ENCODE peak calls at places on chromosomes 12 and 14, in four cellular contexts. W, Z, Q and P are unnamed samples.

GRCh38 chr14:51862839-51863235 is 2.4 kb downstream of the GNG2 start:
- DNase-seq in W (no peak), Z (no peak), Q (no peak), P (no peak)

GRCh38 chr14:53942970-53943750 is 13.5 kb downstream of the BMP4 start:
- DNase-seq in W (peak), Z (no peak), Q (no peak), P (no peak)

GRCh38 chr14:79659995-79660975 is 551.0 kb downstream of the DIO2 start:
- DNase-seq in W (no peak), Z (no peak), Q (peak), P (no peak)

GRCh38 chr12:32508626-32509025 is 109.3 kb downstream of the FGD4 start:
- DNase-seq in W (no peak), Z (no peak), Q (no peak), P (no peak)

GRCh38 chr14:95703341-95703740 is 10.6 kb downstream of the TCL1A start:
- DNase-seq in W (no peak), Z (no peak), Q (no peak), P (no peak)

GRCh38 chr14:61832783-61833182 is 70.6 kb downstream of the SNAPC1 start:
- DNase-seq in W (no peak), Z (no peak), Q (no peak), P (no peak)

GRCh38 chr12:115794659-115795081 is 482.8 kb downstream of the MED13L start:
- DNase-seq in W (peak), Z (no peak), Q (no peak), P (no peak)

GRCh38 chr14:62691613-62692489 is 353.4 kb downstream of the KCNH5 start:
- DNase-seq in W (peak), Z (no peak), Q (no peak), P (no peak)

GRCh38 chr14:32313977-32314376 is 15.1 kb upstream of the AKAP6 start:
- DNase-seq in W (no peak), Z (no peak), Q (no peak), P (no peak)

GRCh38 chr14:60357551-60357930 is 108.5 kb downstream of the PPM1A start:
- DNase-seq in W (no peak), Z (no peak), Q (no peak), P (no peak)

GRCh38 chr12:101925352-101925751 is 48.0 kb downstream of the DRAM1 start:
- DNase-seq in W (no peak), Z (no peak), Q (no peak), P (no peak)

GRCh38 chr14:50347521-50347920 is 35.4 kb downstream of the DMAC2L start:
- DNase-seq in W (no peak), Z (peak), Q (no peak), P (no peak)

GRCh38 chr12:2669560-2669959 is 125.2 kb upstream of the FKBP4 start:
- DNase-seq in W (no peak), Z (no peak), Q (no peak), P (no peak)

GRCh38 chr12:121326996-121327674 is 25.1 kb downstream of the ANAPC5 start:
- DNase-seq in W (no peak), Z (no peak), Q (no peak), P (no peak)

GRCh38 chr14:22812744-22813143 is 2.5 kb downstream of the SLC7A7 start:
- DNase-seq in W (no peak), Z (no peak), Q (no peak), P (no peak)

GRCh38 chr12:24822121-24822899 is 126.6 kb downstream of the BCAT1 start:
- DNase-seq in W (no peak), Z (no peak), Q (peak), P (no peak)

GRCh38 chr12:62732861-62733427 is 202.0 kb downstream of the PPM1H start:
- DNase-seq in W (no peak), Z (no peak), Q (no peak), P (no peak)

GRCh38 chr14:24848427-24848826 is 201.5 kb downstream of the STXBP6 start:
- DNase-seq in W (no peak), Z (no peak), Q (no peak), P (no peak)

GRCh38 chr12:121522962-121523361 is 57.9 kb downstream of the KDM2B start:
- DNase-seq in W (no peak), Z (no peak), Q (peak), P (no peak)

GRCh38 chr12:30719060-30719459 is 23.4 kb upstream of the IPO8 start:
- DNase-seq in W (no peak), Z (no peak), Q (no peak), P (no peak)

GRCh38 chr12:50569876-50570275 is 65.1 kb downstream of the DIP2B start:
- DNase-seq in W (no peak), Z (no peak), Q (no peak), P (no peak)

GRCh38 chr14:51093371-51094281 is 1.3 kb downstream of the TRIM9 start:
- DNase-seq in W (no peak), Z (no peak), Q (no peak), P (no peak)

GRCh38 chr12:8890313-8891084 is 23.8 kb upstream of the PHC1 start:
- DNase-seq in W (peak), Z (peak), Q (peak), P (no peak)

GRCh38 chr12:41552507-41553047 is 364.5 kb downstream of the PDZRN4 start:
- DNase-seq in W (no peak), Z (no peak), Q (no peak), P (no peak)

GRCh38 chr12:6376965-6377666 is 1.8 kb upstream of the SCNN1A start:
- DNase-seq in W (no peak), Z (no peak), Q (no peak), P (no peak)

GRCh38 chr12:75623631-75624118 is 112.3 kb upstream of the KRR1 start:
- DNase-seq in W (peak), Z (no peak), Q (no peak), P (no peak)

GRCh38 chr14:103136388-103137271 is 13.4 kb downstream of the TNFAIP2 start:
- DNase-seq in W (no peak), Z (peak), Q (no peak), P (no peak)

GRCh38 chr14:97978336-97978735 is 1181.2 kb downstream of the VRK1 start:
- DNase-seq in W (no peak), Z (no peak), Q (no peak), P (peak)

GRCh38 chr14:60514378-60515243 is 5.7 kb downstream of the SIX6 start:
- DNase-seq in W (peak), Z (peak), Q (no peak), P (peak)

GRCh38 chr12:112275211-112275610 is 107.0 kb downstream of the HECTD4 start:
- DNase-seq in W (no peak), Z (no peak), Q (no peak), P (no peak)

GRCh38 chr12:69601962-69602685 is 8.6 kb downstream of the LRRC10 start:
- DNase-seq in W (no peak), Z (no peak), Q (no peak), P (no peak)

GRCh38 chr14:34223302-34224150 is 238.5 kb downstream of the SPTSSA start:
- DNase-seq in W (no peak), Z (no peak), Q (no peak), P (no peak)

GRCh38 chr12:89873745-89874144 is 165.1 kb upstream of the ATP2B1 start:
- DNase-seq in W (no peak), Z (no peak), Q (no peak), P (no peak)

GRCh38 chr12:28517101-28517500 is 326.8 kb downstream of the CCDC91 start:
- DNase-seq in W (no peak), Z (no peak), Q (no peak), P (no peak)

GRCh38 chr12:42957136-42957535 is 367.6 kb upstream of the PRICKLE1 start:
- DNase-seq in W (no peak), Z (no peak), Q (no peak), P (no peak)
- TF ChIP-seq SIN3A in W (no peak), Z (no peak), Q (no peak), P (no peak)

GRCh38 chr12:1517007-1517406 is 77.4 kb downstream of the FBXL14 start:
- DNase-seq in W (peak), Z (no peak), Q (no peak), P (no peak)
- TF ChIP-seq HDAC6 in W (no peak), Z (no peak), Q (no peak), P (no peak)

GRCh38 chr12:63978519-63978918 is 134.0 kb downstream of the SRGAP1 start:
- DNase-seq in W (peak), Z (no peak), Q (no peak), P (no peak)
- TF ChIP-seq SIN3A in W (no peak), Z (no peak), Q (no peak), P (no peak)

DNA sequence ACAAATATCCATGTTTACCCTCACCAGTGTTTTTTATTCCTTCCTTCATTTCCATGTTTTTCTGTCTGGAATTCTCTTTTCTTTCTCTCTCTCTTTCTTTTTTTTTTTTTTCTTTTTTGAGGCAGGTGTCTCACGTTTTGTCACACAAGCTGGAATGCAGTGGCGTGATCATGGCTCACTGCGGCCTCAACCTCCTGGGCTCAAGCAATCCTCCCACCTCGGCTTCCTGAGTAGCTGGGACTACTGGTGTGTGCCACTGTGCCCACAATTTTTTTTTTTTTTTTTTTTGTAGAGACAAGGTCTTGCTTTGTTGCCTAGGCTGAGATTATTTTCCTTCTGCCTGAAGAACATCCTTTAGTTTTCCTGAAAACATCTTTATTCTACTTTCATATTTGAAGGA is 15.0 kb upstream of the AMIGO2 start:
- DNase-seq in W (no peak), Z (no peak), Q (no peak), P (no peak)
- TF ChIP-seq HDAC6 in W (no peak), Z (no peak), Q (no peak), P (no peak)

GRCh38 chr14:49220492-49220891 is 365.7 kb downstream of the RPS29 start:
- DNase-seq in W (no peak), Z (no peak), Q (no peak), P (no peak)

GRCh38 chr14:49212721-49213120 is 373.5 kb downstream of the RPS29 start:
- DNase-seq in W (no peak), Z (no peak), Q (no peak), P (no peak)

GRCh38 chr14:49218436-49219092 is 367.6 kb downstream of the RPS29 start:
- DNase-seq in W (no peak), Z (no peak), Q (no peak), P (no peak)
- TF ChIP-seq SIN3A in W (no peak), Z (no peak), Q (no peak), P (no peak)

DNA sequence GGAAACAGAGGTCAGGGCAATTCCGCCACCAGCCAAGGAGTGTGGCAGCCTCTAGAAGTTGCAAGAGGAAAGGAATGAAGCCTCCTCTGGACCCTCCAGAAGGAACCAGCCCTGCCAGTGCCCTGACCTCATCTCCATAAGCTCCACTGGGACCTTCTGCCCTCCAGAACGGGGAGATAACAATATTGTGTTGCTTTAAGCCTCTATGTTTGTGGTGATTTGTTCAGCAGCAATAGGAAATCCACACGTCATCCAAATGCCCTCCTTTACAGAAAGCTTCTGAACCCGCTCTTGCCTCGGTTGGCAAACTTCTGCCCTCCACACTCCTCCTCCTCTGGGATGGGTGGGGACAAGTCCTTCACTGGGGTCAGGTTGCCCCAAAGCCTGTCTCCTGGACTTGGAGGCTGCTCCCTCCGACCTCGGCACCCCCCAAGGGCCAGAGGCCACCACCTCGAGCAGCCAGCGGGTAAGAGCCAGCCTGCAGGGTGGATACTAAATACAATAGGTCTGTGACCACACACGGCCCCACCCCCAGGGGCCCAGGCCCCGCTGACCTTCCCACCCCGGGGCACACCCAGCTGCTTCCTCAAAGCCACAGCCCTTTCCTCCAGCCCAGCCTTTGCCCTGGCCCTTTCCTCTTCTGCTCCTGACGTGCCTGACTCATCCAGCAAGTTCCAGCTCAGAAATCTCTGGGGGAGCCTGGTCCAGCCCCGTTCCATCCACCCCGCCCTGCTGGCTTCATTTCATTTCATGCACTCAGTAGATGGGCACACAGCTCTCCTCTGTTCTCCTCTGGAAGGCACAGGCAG is 58.7 kb upstream of the NCOR2 start:
- DNase-seq in W (peak), Z (peak), Q (no peak), P (no peak)
- TF ChIP-seq HDAC6 in W (no peak), Z (no peak), Q (no peak), P (no peak)

DNA sequence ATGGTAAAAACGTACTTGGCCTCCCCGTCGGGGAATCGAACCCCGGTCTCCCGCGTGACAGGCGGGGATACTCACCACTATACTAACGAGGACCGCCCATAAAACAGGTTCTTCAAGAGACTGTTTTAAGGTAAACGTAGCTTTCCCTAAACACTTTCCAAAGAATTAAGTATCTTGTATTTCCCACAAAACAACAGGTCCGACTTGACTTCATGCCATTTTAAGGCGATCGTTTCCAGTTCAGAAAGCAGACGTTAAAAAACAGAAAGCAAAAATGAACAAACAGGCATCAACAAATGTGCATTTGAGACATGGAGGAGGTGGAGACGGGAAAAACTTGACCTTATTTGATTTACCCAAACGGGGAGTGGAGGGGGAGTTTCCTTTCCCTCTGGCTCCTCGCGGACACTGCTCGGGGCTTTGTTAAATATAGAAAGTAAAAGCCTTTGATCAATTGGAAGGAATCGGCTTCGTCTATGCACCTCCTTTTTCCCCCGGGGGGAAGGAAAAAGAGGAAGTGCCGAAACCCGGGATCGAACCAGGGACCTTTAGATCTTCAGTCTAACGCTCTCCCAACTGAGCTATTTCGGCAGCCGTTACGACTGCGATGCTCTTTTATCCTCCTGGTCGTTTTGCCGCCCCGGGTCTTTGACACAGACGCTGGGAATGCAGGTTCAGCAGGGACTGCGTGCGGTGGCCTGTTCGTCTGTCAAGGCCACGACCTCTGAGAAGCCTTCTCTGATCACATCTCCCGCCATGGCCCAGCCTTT is 13.1 kb upstream of the UBC start:
- DNase-seq in W (peak), Z (peak), Q (peak), P (no peak)
- TF ChIP-seq SIN3A in W (no peak), Z (no peak), Q (no peak), P (peak)

DNA sequence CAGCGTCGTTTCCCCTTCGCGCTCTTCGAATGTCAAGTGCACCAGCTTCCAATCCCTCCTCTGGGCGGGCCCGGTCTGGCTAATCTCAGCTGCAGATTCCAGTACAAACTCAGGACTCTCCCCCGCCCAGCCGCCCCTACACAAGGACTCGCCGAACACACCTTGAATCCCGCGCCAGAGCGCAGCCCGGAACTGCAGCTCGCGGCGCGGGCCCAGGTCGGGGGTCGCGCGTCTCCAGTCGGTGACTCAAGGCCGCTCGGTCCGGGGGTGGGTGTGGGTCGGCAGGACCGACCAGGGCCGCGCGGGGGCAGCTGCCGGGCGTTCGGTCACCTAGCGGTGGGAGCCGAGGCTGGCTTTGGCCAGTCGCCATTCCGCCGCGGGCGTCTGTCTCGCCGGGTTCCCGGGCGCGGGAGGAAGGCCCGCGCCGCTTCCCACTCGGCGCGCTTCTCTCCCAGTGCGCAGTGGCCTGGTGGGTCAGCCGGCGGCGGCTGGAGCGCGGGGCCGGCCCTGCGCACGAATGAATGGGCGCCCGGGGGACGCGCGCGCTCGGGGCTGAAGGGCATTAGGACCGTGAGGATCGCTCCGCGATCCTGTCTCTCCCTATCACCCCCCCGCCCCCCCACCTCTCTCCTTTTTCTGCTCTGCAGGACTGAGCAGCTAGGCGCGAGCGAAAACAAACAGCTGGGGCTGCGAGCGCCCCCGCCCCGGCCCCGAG is at the start of gene GALNT16:
- DNase-seq in W (no peak), Z (peak), Q (no peak), P (no peak)
- TF ChIP-seq HDAC6 in W (no peak), Z (no peak), Q (no peak), P (no peak)

DNA sequence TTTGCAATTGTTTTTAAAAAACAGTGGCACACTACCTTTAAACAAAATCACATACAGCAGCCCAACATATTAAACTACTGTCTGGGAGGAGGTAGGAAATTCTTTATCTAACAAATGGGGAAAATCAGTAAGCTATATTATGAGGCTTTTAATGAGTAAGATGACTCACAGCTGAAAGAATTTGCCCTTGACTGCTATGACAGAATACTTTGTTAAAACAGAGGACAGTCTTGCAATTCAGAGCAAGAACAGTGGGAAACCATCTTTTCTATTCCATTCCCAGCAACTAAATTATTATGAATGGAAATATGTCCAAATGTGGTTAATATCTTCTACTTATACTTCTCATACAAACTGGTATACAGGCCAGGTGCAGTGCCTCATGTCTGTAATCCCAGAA is 49.2 kb upstream of the SGPP1 start:
- DNase-seq in W (peak), Z (no peak), Q (no peak), P (no peak)
- TF ChIP-seq SIN3A in W (no peak), Z (no peak), Q (no peak), P (no peak)